ENCODE peak calls at places on chromosomes 13 and 19, in ten cellular contexts. O, I, C, P, V, E, U, K, J and M are unnamed samples.

GRCh38 chr13:52428295-52428694 is 22.1 kb downstream of the VPS36 start:
- DNase-seq in O (no peak), I (peak; percentile 85), C (no peak), P (peak; percentile 31), V (no peak), E (peak; percentile 30), U (no peak), K (no peak), J (no peak), M (no peak)

GRCh38 chr19:12513531-12514061 is 29.0 kb upstream of the ZNF709 start:
- DNase-seq in O (peak; percentile 56), I (no peak), C (no peak), P (no peak), V (no peak), E (no peak), U (no peak), K (peak; percentile 72), J (no peak), M (peak; percentile 90)

GRCh38 chr13:105925496-105925895 is 610.0 kb downstream of the EFNB2 start:
- DNase-seq in O (no peak), I (peak; percentile 82), C (no peak), P (no peak), V (no peak), E (no peak), U (no peak), K (no peak), J (no peak), M (no peak)

GRCh38 chr13:114002009-114002544 is 28.2 kb upstream of the C13orf46 start:
- DNase-seq in O (peak; percentile 38), I (no peak), C (no peak), P (peak; percentile 60), V (no peak), E (no peak), U (no peak), K (no peak), J (no peak), M (no peak)

GRCh38 chr13:35954207-35954560 is 177.0 kb downstream of the DCLK1 start:
- DNase-seq in O (no peak), I (no peak), C (no peak), P (no peak), V (no peak), E (no peak), U (no peak), K (no peak), J (no peak), M (no peak)

GRCh38 chr13:48783181-48783630 is 129.5 kb downstream of the CYSLTR2 start:
- DNase-seq in O (peak; percentile 70), I (peak; percentile 83), C (no peak), P (peak; percentile 70), V (peak; percentile 91), E (peak; percentile 62), U (peak; percentile 84), K (peak; percentile 59), J (peak; percentile 77), M (no peak)

GRCh38 chr13:44768775-44769578 is 192.8 kb upstream of the TSC22D1 start:
- DNase-seq in O (no peak), I (peak; percentile 60), C (no peak), P (no peak), V (no peak), E (no peak), U (no peak), K (no peak), J (no peak), M (no peak)

GRCh38 chr19:30784850-30785459 is 412.8 kb downstream of the ZNF536 start:
- DNase-seq in O (peak; percentile 61), I (no peak), C (peak; percentile 48), P (peak; percentile 43), V (peak; percentile 59), E (peak; percentile 35), U (peak; percentile 76), K (peak; percentile 73), J (peak; percentile 77), M (peak; percentile 16)

GRCh38 chr13:21825801-21826200 is 154.9 kb downstream of the FGF9 start:
- DNase-seq in O (no peak), I (no peak), C (no peak), P (no peak), V (no peak), E (no peak), U (no peak), K (no peak), J (no peak), M (no peak)

GRCh38 chr19:2487780-2488330 is 11.9 kb downstream of the GADD45B start:
- DNase-seq in O (no peak), I (no peak), C (no peak), P (no peak), V (no peak), E (no peak), U (no peak), K (no peak), J (no peak), M (no peak)

GRCh38 chr13:32001392-32001768 is 30.2 kb upstream of the FRY start:
- DNase-seq in O (no peak), I (peak; percentile 32), C (no peak), P (no peak), V (no peak), E (peak; percentile 58), U (no peak), K (no peak), J (no peak), M (peak; percentile 54)

GRCh38 chr19:4557971-4558941 is 1.2 kb downstream of the SEMA6B start:
- DNase-seq in O (no peak), I (no peak), C (peak; percentile 25), P (peak; percentile 59), V (no peak), E (no peak), U (no peak), K (peak; percentile 67), J (peak; percentile 70), M (peak; percentile 59)

GRCh38 chr19:3413796-3414327 is 47.5 kb downstream of the NFIC start:
- DNase-seq in O (peak; percentile 53), I (no peak), C (no peak), P (no peak), V (no peak), E (no peak), U (no peak), K (no peak), J (no peak), M (no peak)

GRCh38 chr19:12847159-12848139 is 9.1 kb downstream of the MAST1 start:
- DNase-seq in O (peak; percentile 93), I (peak; percentile 67), C (peak; percentile 70), P (peak; percentile 93), V (peak; percentile 86), E (peak; percentile 68), U (peak; percentile 92), K (peak; percentile 92), J (peak; percentile 93), M (peak; percentile 73)

GRCh38 chr19:10452726-10453620 is 32.6 kb downstream of the PDE4A start:
- DNase-seq in O (no peak), I (no peak), C (no peak), P (no peak), V (no peak), E (no peak), U (no peak), K (no peak), J (no peak), M (no peak)

GRCh38 chr13:41652735-41653361 is 195.5 kb downstream of the RGCC start:
- DNase-seq in O (no peak), I (peak; percentile 60), C (peak; percentile 17), P (no peak), V (no peak), E (peak; percentile 42), U (no peak), K (no peak), J (no peak), M (no peak)
- TF ChIP-seq CTCF in O (peak; percentile 54), I (peak; percentile 57), C (peak; percentile 73), P (no peak), V (peak; percentile 38), E (peak; percentile 73), U (peak; percentile 32), K (peak; percentile 30), J (peak; percentile 69), M (peak; percentile 24)

GRCh38 chr19:36688058-36688457 is 646 bp downstream of the ZNF567 start:
- DNase-seq in O (no peak), I (no peak), C (no peak), P (no peak), V (no peak), E (no peak), U (no peak), K (no peak), J (no peak), M (no peak)
- H3K27ac ChIP-seq in O (peak overlapping the region; percentile 72), I (peak overlapping the region; percentile 56), C (no peak overlapping the region), P (peak overlapping the region; percentile 86), V (peak overlapping the region; percentile 80), E (peak overlapping the region; percentile 80), U (peak overlapping the region; percentile 76), K (peak overlapping the region; percentile 7), J (peak overlapping the region; percentile 80), M (peak overlapping the region; percentile 57)

GRCh38 chr19:9324584-9324962 is 594 bp downstream of the ZNF559 start:
- DNase-seq in O (no peak), I (no peak), C (no peak), P (no peak), V (no peak), E (no peak), U (no peak), K (no peak), J (no peak), M (no peak)
- H3K9me3 ChIP-seq in O (peaks cover 52% of the 10 kb centered on the region), I (no peaks in the 10 kb centered on the region), C (peaks cover 38% of the 10 kb centered on the region), P (peaks cover 52% of the 10 kb centered on the region), V (peaks cover 43% of the 10 kb centered on the region), E (peaks cover 50% of the 10 kb centered on the region), U (peaks cover 8% of the 10 kb centered on the region), K (peaks cover 6% of the 10 kb centered on the region), J (peaks cover 28% of the 10 kb centered on the region), M (no peaks in the 10 kb centered on the region)

GRCh38 chr13:42216422-42216735 is 55.6 kb upstream of the AKAP11 start:
- DNase-seq in O (no peak), I (no peak), C (no peak), P (no peak), V (no peak), E (no peak), U (no peak), K (no peak), J (no peak), M (no peak)

GRCh38 chr13:42218576-42218975 is 53.4 kb upstream of the AKAP11 start:
- DNase-seq in O (no peak), I (no peak), C (no peak), P (no peak), V (no peak), E (no peak), U (no peak), K (no peak), J (no peak), M (no peak)

GRCh38 chr13:42221321-42221720 is 50.6 kb upstream of the AKAP11 start:
- DNase-seq in O (no peak), I (no peak), C (no peak), P (no peak), V (no peak), E (no peak), U (no peak), K (no peak), J (no peak), M (no peak)

GRCh38 chr13:42219870-42220269 is 52.1 kb upstream of the AKAP11 start:
- DNase-seq in O (no peak), I (no peak), C (no peak), P (no peak), V (no peak), E (no peak), U (no peak), K (no peak), J (no peak), M (no peak)

DNA sequence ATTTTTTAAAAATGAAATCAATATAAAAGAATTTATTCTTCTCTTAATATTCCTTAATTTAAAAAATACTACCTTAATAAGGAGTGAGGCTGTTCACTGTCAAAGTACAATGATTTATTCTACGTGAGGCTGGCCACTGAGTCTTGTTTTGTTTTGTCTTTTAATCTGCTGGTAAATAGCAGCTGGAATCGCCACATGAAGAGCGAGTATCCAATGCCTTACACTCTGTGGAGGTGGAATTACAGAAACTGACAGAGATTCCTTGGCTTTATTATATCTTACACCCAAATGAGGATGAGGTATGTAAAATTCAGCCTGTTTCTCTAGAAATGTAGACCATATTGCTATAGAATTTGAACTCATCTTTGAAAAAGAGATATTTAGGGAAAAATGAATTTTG is 52.9 kb upstream of the AKAP11 start:
- DNase-seq in O (no peak), I (no peak), C (no peak), P (no peak), V (no peak), E (no peak), U (no peak), K (no peak), J (no peak), M (no peak)
- TF ChIP-seq CTCF in O (no peak), I (no peak), C (no peak), P (no peak), V (no peak), E (no peak), U (no peak), K (no peak), J (no peak), M (no peak)